ENCODE peak calls at places on chromosomes 2 and 18, in four cellular contexts. E is LoVo, X is G401, F is left ventricle myocardium superior. V is an unnamed sample.

GRCh38 chr18:67183398-67183797 is 333.1 kb downstream of the DSEL start:
- DNase-seq in F (no peak), X (no peak), E (no peak), V (no peak)

GRCh38 chr2:98663521-98664090 is 55.2 kb downstream of the UNC50 start:
- DNase-seq in F (no peak), E (no peak), X (no peak), V (no peak)

GRCh38 chr2:171469176-171469575 is 35.1 kb downstream of the DCAF17 start:
- DNase-seq in E (no peak), X (no peak), F (no peak), V (peak)

GRCh38 chr2:3986530-3987258 is 283.3 kb downstream of the DCDC2C start:
- DNase-seq in F (no peak), X (no peak), E (no peak), V (no peak)

GRCh38 chr2:130728007-130728454 is 839 bp upstream of the GPR148 start:
- DNase-seq in F (no peak), E (no peak), X (peak), V (no peak)

GRCh38 chr2:3535794-3536681 is 16.7 kb upstream of the ADI1 start:
- DNase-seq in E (peak), F (peak), X (no peak), V (peak)

GRCh38 chr2:21015281-21015645 is 28.6 kb downstream of the APOB start:
- DNase-seq in X (no peak), E (no peak), F (no peak), V (no peak)

GRCh38 chr2:43169987-43170732 is 56.2 kb downstream of the ZFP36L2 start:
- DNase-seq in E (no peak), F (no peak), X (no peak), V (no peak)

GRCh38 chr2:16394072-16394985 is 271.3 kb downstream of the CYRIA start:
- DNase-seq in F (peak), E (no peak), X (no peak), V (no peak)

GRCh38 chr2:19426941-19427340 is 68.5 kb upstream of the OSR1 start:
- DNase-seq in E (no peak), X (no peak), F (no peak), V (no peak)